ENCODE peak calls at places on chromosomes 3 and 15, in nine cellular contexts. One of them, this sample, is unnamed.

GRCh38 chr3:153284282-153284938 is 122.4 kb downstream of the RAP2B start:
- DNase-seq in caudate nucleus: no peak
- DNase-seq in endothelial cell: no peak
- DNase-seq in effector CD8-positive, alpha-beta T cell: no peak
- DNase-seq in natural killer cell: no peak
- DNase-seq in KG1: no peak
- DNase-seq in hypothalamus: no peak
- DNase-seq in HCT116: peak; percentile 61
- DNase-seq in T follicular helper cell: peak; percentile 15
- DNase-seq in this sample: peak; percentile 48

GRCh38 chr15:62453356-62453755 is 288.3 kb upstream of the C2CD4B start:
- DNase-seq in caudate nucleus: no peak
- DNase-seq in endothelial cell: no peak
- DNase-seq in effector CD8-positive, alpha-beta T cell: no peak
- DNase-seq in natural killer cell: no peak
- DNase-seq in KG1: no peak
- DNase-seq in hypothalamus: no peak
- DNase-seq in HCT116: no peak
- DNase-seq in T follicular helper cell: no peak
- DNase-seq in this sample: no peak

GRCh38 chr3:159830523-159831151 is 158.0 kb upstream of the IL12A start:
- DNase-seq in caudate nucleus: no peak
- DNase-seq in endothelial cell: no peak
- DNase-seq in effector CD8-positive, alpha-beta T cell: no peak
- DNase-seq in natural killer cell: no peak
- DNase-seq in KG1: no peak
- DNase-seq in hypothalamus: no peak
- DNase-seq in HCT116: no peak
- DNase-seq in T follicular helper cell: no peak
- DNase-seq in this sample: no peak

GRCh38 chr3:100525753-100526612 is 33.6 kb downstream of the TMEM45A start:
- DNase-seq in caudate nucleus: no peak
- DNase-seq in endothelial cell: no peak
- DNase-seq in effector CD8-positive, alpha-beta T cell: no peak
- DNase-seq in natural killer cell: no peak
- DNase-seq in KG1: no peak
- DNase-seq in hypothalamus: no peak
- DNase-seq in HCT116: peak; percentile 27
- DNase-seq in T follicular helper cell: no peak
- DNase-seq in this sample: no peak

GRCh38 chr3:57335273-57335938 is 42.9 kb upstream of the ASB14 start:
- DNase-seq in caudate nucleus: no peak
- DNase-seq in endothelial cell: no peak
- DNase-seq in effector CD8-positive, alpha-beta T cell: no peak
- DNase-seq in natural killer cell: no peak
- DNase-seq in KG1: no peak
- DNase-seq in hypothalamus: no peak
- DNase-seq in HCT116: peak; percentile 2
- DNase-seq in T follicular helper cell: no peak
- DNase-seq in this sample: no peak

GRCh38 chr3:107810195-107811071 is 280.4 kb downstream of the CD47 start:
- DNase-seq in caudate nucleus: no peak
- DNase-seq in endothelial cell: no peak
- DNase-seq in effector CD8-positive, alpha-beta T cell: no peak
- DNase-seq in natural killer cell: no peak
- DNase-seq in KG1: peak; percentile 12
- DNase-seq in hypothalamus: no peak
- DNase-seq in HCT116: no peak
- DNase-seq in T follicular helper cell: no peak
- DNase-seq in this sample: peak; percentile 66

GRCh38 chr3:22713936-22714335 is 489.2 kb upstream of the UBE2E2 start:
- DNase-seq in caudate nucleus: no peak
- DNase-seq in endothelial cell: no peak
- DNase-seq in effector CD8-positive, alpha-beta T cell: no peak
- DNase-seq in natural killer cell: no peak
- DNase-seq in KG1: no peak
- DNase-seq in hypothalamus: no peak
- DNase-seq in HCT116: no peak
- DNase-seq in T follicular helper cell: no peak
- DNase-seq in this sample: peak; percentile 89

GRCh38 chr3:153680526-153680925 is 440.7 kb upstream of the ARHGEF26 start:
- DNase-seq in caudate nucleus: no peak
- DNase-seq in endothelial cell: no peak
- DNase-seq in effector CD8-positive, alpha-beta T cell: no peak
- DNase-seq in natural killer cell: no peak
- DNase-seq in KG1: no peak
- DNase-seq in hypothalamus: no peak
- DNase-seq in HCT116: no peak
- DNase-seq in T follicular helper cell: no peak
- DNase-seq in this sample: no peak

GRCh38 chr3:101464235-101464634 is 48.8 kb downstream of the SENP7 start:
- DNase-seq in caudate nucleus: no peak
- DNase-seq in endothelial cell: no peak
- DNase-seq in effector CD8-positive, alpha-beta T cell: no peak
- DNase-seq in natural killer cell: no peak
- DNase-seq in KG1: no peak
- DNase-seq in hypothalamus: no peak
- DNase-seq in HCT116: no peak
- DNase-seq in T follicular helper cell: no peak
- DNase-seq in this sample: no peak

This sample was measured in kidney glomerular epithelial cell.